ENCODE peak calls at places on chromosome 5, in ten cellular contexts. P, J, T, B, D, Q, N, F, M and O are unnamed samples. For H3K4me1, the result is how much of the 10 kb centered on the place peaks cover.

GRCh38 chr5:53429706-53430105 is 50.7 kb upstream of the FST start:
- DNase-seq in N (no peak), B (no peak), T (no peak), M (no peak), J (no peak), P (no peak), D (peak), Q (no peak), F (no peak), O (no peak)

GRCh38 chr5:147248584-147248983 is 13.8 kb downstream of the STK32A start:
- DNase-seq in J (no peak), B (no peak), T (no peak), P (no peak), D (no peak), F (no peak), N (no peak), Q (no peak), M (no peak), O (no peak)

GRCh38 chr5:62488531-62488930 is 76.0 kb downstream of the IPO11 start:
- DNase-seq in T (no peak), J (no peak), Q (no peak), B (no peak), D (no peak), F (no peak), N (no peak), P (no peak), M (no peak), O (no peak)

GRCh38 chr5:156259618-156260017 is 67.3 kb upstream of the SGCD start:
- DNase-seq in F (no peak), J (no peak), N (no peak), P (no peak), M (no peak), Q (no peak), T (no peak), B (no peak), D (no peak), O (no peak)

GRCh38 chr5:180222056-180222455 is 13.0 kb upstream of the RASGEF1C start:
- DNase-seq in M (no peak), D (no peak), B (no peak), N (no peak), F (no peak), J (no peak), P (no peak), Q (no peak), T (no peak), O (no peak)

GRCh38 chr5:181217805-181218065 is 5.3 kb upstream of the TRIM41 start:
- DNase-seq in P (peak), N (no peak), B (peak), Q (peak), J (no peak), T (no peak), M (no peak), D (no peak), F (peak), O (peak)

GRCh38 chr5:73322453-73323076 is 126.0 kb downstream of the FOXD1 start:
- DNase-seq in T (no peak), D (no peak), F (no peak), M (no peak), J (no peak), B (no peak), Q (no peak), N (no peak), P (no peak), O (no peak)

GRCh38 chr5:82467006-82467561 is 188.9 kb upstream of the RPS23 start:
- DNase-seq in P (no peak), B (no peak), N (no peak), Q (no peak), D (no peak), M (no peak), T (no peak), J (no peak), F (no peak), O (no peak)

GRCh38 chr5:61450170-61450815 is 118.2 kb downstream of the ZSWIM6 start:
- DNase-seq in F (no peak), D (peak), T (no peak), P (no peak), J (peak), N (peak), Q (no peak), B (no peak), M (no peak), O (no peak)

GRCh38 chr5:1038417-1039209 is 30.0 kb downstream of the NKD2 start:
- DNase-seq in T (peak), B (no peak), M (no peak), Q (no peak), F (no peak), N (no peak), D (no peak), J (peak), P (peak), O (no peak)

GRCh38 chr5:132871885-132872284 is 1.6 kb upstream of the LEAP2 start:
- DNase-seq in B (no peak), P (no peak), N (no peak), Q (no peak), T (no peak), D (no peak), F (no peak), J (no peak), M (no peak), O (no peak)

GRCh38 chr5:173884402-173885053 is 3.6 kb upstream of the CPEB4 start:
- DNase-seq in T (no peak), Q (peak), N (no peak), P (peak), J (no peak), F (peak), D (no peak), M (no peak), B (peak), O (peak)

GRCh38 chr5:38809388-38810359 is 36.1 kb upstream of the OSMR start:
- DNase-seq in D (peak), F (peak), Q (peak), M (peak), P (no peak), B (no peak), J (peak), N (peak), T (peak), O (peak)

GRCh38 chr5:118726891-118727290 is 261.5 kb downstream of the DTWD2 start:
- DNase-seq in D (no peak), Q (no peak), T (no peak), M (no peak), F (no peak), P (no peak), B (no peak), J (no peak), N (no peak), O (no peak)

GRCh38 chr5:52521236-52521635 is 266.5 kb upstream of the ITGA1 start:
- DNase-seq in F (no peak), J (no peak), T (no peak), M (no peak), B (no peak), P (no peak), D (no peak), Q (no peak), N (no peak), O (no peak)

GRCh38 chr5:59107692-59108091 is 524.8 kb downstream of the RAB3C start:
- DNase-seq in P (no peak), J (peak), Q (no peak), N (no peak), D (no peak), B (no peak), M (peak), T (no peak), F (no peak), O (no peak)

GRCh38 chr5:13278148-13278547 is 666.3 kb downstream of the DNAH5 start:
- DNase-seq in P (no peak), N (no peak), T (no peak), J (peak), Q (peak), M (no peak), D (no peak), F (no peak), B (no peak), O (no peak)

GRCh38 chr5:179906795-179907569 is 715 bp downstream of the TBC1D9B start:
- DNase-seq in P (no peak), B (peak), N (no peak), Q (peak), J (peak), F (peak), T (peak), D (no peak), M (peak), O (no peak)

GRCh38 chr5:72633041-72633445 is 125.8 kb upstream of the ZNF366 start:
- DNase-seq in B (no peak), M (no peak), J (no peak), T (no peak), D (no peak), P (no peak), N (no peak), Q (no peak), F (no peak), O (no peak)

GRCh38 chr5:55633574-55634203 is 78.4 kb downstream of the SLC38A9 start:
- DNase-seq in T (peak), F (no peak), M (peak), B (no peak), P (no peak), D (peak), Q (no peak), N (peak), J (no peak), O (no peak)

GRCh38 chr5:74957906-74958305 is 91.7 kb upstream of the FAM169A start:
- DNase-seq in F (no peak), B (no peak), Q (no peak), T (no peak), P (no peak), N (no peak), J (no peak), D (no peak), M (no peak), O (peak)

GRCh38 chr5:152542741-152543140 is 137.7 kb upstream of the NMUR2 start:
- DNase-seq in F (no peak), T (no peak), N (no peak), M (no peak), Q (no peak), P (no peak), J (peak), D (peak), B (no peak), O (peak)

GRCh38 chr5:99191181-99191775 is 262.5 kb upstream of the CHD1 start:
- DNase-seq in T (no peak), P (no peak), F (no peak), M (no peak), N (no peak), Q (no peak), D (peak), B (no peak), J (no peak), O (no peak)

GRCh38 chr5:45507174-45507573 is 189.0 kb downstream of the HCN1 start:
- DNase-seq in T (no peak), M (no peak), D (no peak), Q (no peak), P (no peak), J (peak), N (no peak), F (no peak), B (no peak), O (no peak)

GRCh38 chr5:109920736-109921135 is 231.0 kb downstream of the MAN2A1 start:
- DNase-seq in F (no peak), D (no peak), Q (no peak), P (no peak), T (no peak), M (no peak), J (no peak), B (no peak), N (no peak), O (no peak)

GRCh38 chr5:77898385-77898784 is 122.2 kb upstream of the TBCA start:
- DNase-seq in F (no peak), Q (no peak), P (no peak), D (no peak), T (no peak), M (no peak), J (no peak), B (no peak), N (no peak), O (no peak)

GRCh38 chr5:66554211-66554610 is 42.0 kb upstream of the MAST4 start:
- DNase-seq in P (no peak), B (no peak), J (no peak), F (peak), M (no peak), T (no peak), N (no peak), D (peak), Q (peak), O (no peak)

GRCh38 chr5:136212252-136212721 is 19.3 kb upstream of the SMIM32 start:
- DNase-seq in Q (peak), P (no peak), T (peak), D (peak), F (peak), J (peak), M (peak), N (peak), B (peak), O (peak)

GRCh38 chr5:160096178-160096577 is 23.1 kb downstream of the PWWP2A start:
- DNase-seq in D (no peak), F (no peak), M (no peak), J (no peak), N (no peak), B (no peak), Q (no peak), P (no peak), T (no peak), O (no peak)

GRCh38 chr5:160090059-160090458 is 29.2 kb downstream of the PWWP2A start:
- DNase-seq in P (no peak), J (no peak), N (no peak), B (no peak), F (no peak), T (no peak), M (no peak), Q (no peak), D (no peak), O (no peak)

GRCh38 chr5:160092960-160093701 is 26.1 kb downstream of the PWWP2A start:
- DNase-seq in P (no peak), M (no peak), D (no peak), N (no peak), J (no peak), F (no peak), Q (no peak), B (no peak), T (no peak), O (no peak)

GRCh38 chr5:160089549-160089948 is 29.7 kb downstream of the PWWP2A start:
- DNase-seq in Q (no peak), D (no peak), P (no peak), T (no peak), F (no peak), B (no peak), J (no peak), M (no peak), N (no peak), O (no peak)

GRCh38 chr5:160092519-160092918 is 26.7 kb downstream of the PWWP2A start:
- DNase-seq in M (no peak), B (no peak), D (no peak), T (no peak), Q (no peak), P (no peak), N (no peak), J (no peak), F (no peak), O (no peak)
- H3K4me1 ChIP-seq in M (under half), B (under half), D (under half), T (under half), Q (under half), P (under half), N (under half), J (under half), F (under half), O (under half)

GRCh38 chr5:159048298-159048697 is 51.4 kb downstream of the EBF1 start:
- DNase-seq in D (no peak), M (no peak), N (no peak), F (no peak), Q (no peak), J (no peak), B (no peak), P (no peak), T (no peak), O (no peak)
- H3K4me1 ChIP-seq in D (under half), M (under half), N (under half), F (under half), Q (half or more), J (under half), B (under half), P (under half), T (under half), O (under half)

DNA sequence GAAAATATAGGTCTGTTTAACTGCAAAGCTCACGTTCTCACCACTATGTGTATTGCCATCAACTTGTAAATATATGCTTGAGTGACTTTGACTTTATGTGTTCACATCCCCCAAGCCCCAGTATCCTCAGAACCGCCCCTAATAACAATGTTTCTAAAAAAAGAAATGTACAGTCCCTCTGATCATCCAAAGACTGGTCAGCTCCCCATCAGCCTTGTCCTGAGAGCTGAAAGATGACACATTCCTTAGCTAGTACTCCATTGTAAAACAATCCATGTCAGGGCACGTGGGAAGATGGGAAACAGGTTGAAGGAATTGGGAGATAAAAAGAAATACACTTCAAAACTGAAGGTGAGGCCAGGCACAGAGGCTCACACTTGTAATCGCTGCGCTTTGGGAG is 279.4 kb upstream of the WWC1 start:
- DNase-seq in B (no peak), T (no peak), N (no peak), Q (no peak), D (no peak), J (no peak), M (no peak), P (no peak), F (no peak), O (no peak)
- H3K4me1 ChIP-seq in B (under half), T (under half), N (under half), Q (under half), D (under half), J (under half), M (under half), P (under half), F (under half), O (under half)

GRCh38 chr5:113270081-113270480 is 164.7 kb downstream of the TSSK1B start:
- DNase-seq in M (no peak), P (no peak), F (no peak), J (no peak), Q (no peak), N (no peak), T (no peak), B (no peak), D (no peak), O (no peak)

GRCh38 chr5:113269023-113269997 is 165.5 kb downstream of the TSSK1B start:
- DNase-seq in N (no peak), P (no peak), M (no peak), Q (no peak), J (no peak), T (no peak), B (no peak), D (no peak), F (no peak), O (no peak)

GRCh38 chr5:113271753-113272454 is 162.9 kb downstream of the TSSK1B start:
- DNase-seq in M (no peak), B (no peak), T (no peak), P (no peak), N (no peak), F (no peak), J (no peak), D (peak), Q (no peak), O (no peak)

GRCh38 chr5:113268232-113268631 is 166.6 kb downstream of the TSSK1B start:
- DNase-seq in M (no peak), N (no peak), J (no peak), T (no peak), P (no peak), D (no peak), F (no peak), B (no peak), Q (no peak), O (no peak)

GRCh38 chr5:113271015-113271414 is 163.8 kb downstream of the TSSK1B start:
- DNase-seq in P (no peak), J (no peak), Q (no peak), B (no peak), M (no peak), F (no peak), N (no peak), T (no peak), D (peak), O (no peak)
- H3K4me1 ChIP-seq in P (under half), J (under half), Q (under half), B (under half), M (under half), F (under half), N (under half), T (under half), D (under half), O (under half)

GRCh38 chr5:80230269-80230992 is 25.4 kb downstream of the SERINC5 start:
- DNase-seq in J (no peak), M (no peak), B (no peak), D (no peak), F (no peak), T (no peak), P (no peak), Q (no peak), N (no peak), O (no peak)
- H3K4me1 ChIP-seq in J (under half), M (under half), B (half or more), D (under half), F (under half), T (under half), P (half or more), Q (half or more), N (under half), O (under half)

DNA sequence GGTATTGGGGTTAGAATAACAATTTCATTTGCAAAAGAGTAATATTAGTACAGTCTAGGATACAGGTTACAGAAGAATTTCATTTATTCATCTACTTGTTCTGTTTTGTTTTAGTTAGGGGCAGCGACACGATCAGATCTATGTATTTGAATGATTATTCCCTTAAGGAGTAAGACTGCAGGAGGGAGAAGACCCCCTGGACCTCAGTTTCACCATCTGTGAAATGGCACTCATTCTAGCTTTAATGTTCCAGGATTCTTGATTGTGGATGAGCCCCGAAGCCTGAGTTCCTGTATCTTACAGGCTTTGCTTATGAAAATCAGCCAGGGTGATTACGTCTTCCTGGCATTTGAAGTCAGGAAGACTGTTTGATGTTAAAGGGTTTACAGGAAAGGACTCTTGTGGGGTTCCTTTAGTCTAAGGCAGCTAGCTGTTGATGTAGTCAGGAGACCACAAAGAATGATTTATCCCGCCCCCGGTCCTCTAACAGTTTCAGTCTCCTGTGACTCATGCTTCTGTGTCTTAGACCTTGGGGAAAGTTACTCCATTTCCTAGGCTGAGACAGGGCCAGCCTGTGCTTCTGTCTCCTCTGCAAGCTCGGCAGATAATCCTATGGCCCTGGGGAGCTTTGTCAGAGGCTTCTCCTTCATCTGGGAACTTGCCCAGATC is 11.5 kb downstream of the SMIM3 start:
- DNase-seq in F (no peak), J (peak), P (peak), B (peak), M (peak), D (peak), T (no peak), Q (no peak), N (peak), O (no peak)
- H3K4me1 ChIP-seq in F (under half), J (under half), P (under half), B (under half), M (under half), D (under half), T (under half), Q (under half), N (half or more), O (under half)

GRCh38 chr5:42811591-42812392 is at the start of gene SELENOP:
- DNase-seq in Q (no peak), P (no peak), B (no peak), D (no peak), N (peak), F (no peak), M (peak), T (peak), J (no peak), O (peak)
- H3K4me1 ChIP-seq in Q (under half), P (under half), B (under half), D (under half), N (under half), F (under half), M (under half), T (under half), J (under half), O (under half)

GRCh38 chr5:113204525-113205161 is 228.0 kb downstream of the DCP2 start:
- DNase-seq in D (peak), Q (no peak), N (no peak), P (no peak), J (no peak), F (no peak), M (peak), B (no peak), T (no peak), O (no peak)
- H3K4me1 ChIP-seq in D (under half), Q (under half), N (half or more), P (under half), J (under half), F (under half), M (under half), B (under half), T (under half), O (under half)

GRCh38 chr5:157543825-157544622 is 31.6 kb downstream of the ADAM19 start:
- DNase-seq in B (no peak), J (no peak), T (no peak), N (no peak), Q (no peak), P (no peak), F (no peak), D (peak), M (no peak), O (no peak)
- H3K4me1 ChIP-seq in B (under half), J (under half), T (under half), N (under half), Q (under half), P (half or more), F (half or more), D (half or more), M (under half), O (half or more)

DNA sequence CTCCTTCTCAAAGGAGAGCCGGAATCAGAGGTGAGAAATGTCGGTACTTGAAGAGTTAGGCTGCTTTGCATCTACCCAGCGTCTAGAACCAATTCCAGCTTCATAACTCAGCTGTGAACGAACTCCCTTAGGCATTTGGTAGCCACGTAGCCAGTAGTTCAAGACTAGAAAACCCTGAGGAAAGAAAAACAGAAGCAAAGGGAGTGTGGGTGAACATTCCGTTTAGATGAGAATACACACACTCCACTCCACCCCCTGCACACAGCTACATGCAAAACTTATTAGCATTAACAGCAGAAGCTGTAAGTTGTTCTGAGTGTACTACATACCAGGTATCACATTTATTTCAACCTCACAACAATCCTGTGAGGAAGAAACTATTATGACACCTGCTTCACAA is 78.3 kb downstream of the SMIM23 start:
- DNase-seq in N (no peak), M (no peak), T (no peak), J (no peak), B (no peak), F (no peak), D (peak), P (no peak), Q (no peak), O (no peak)
- H3K4me1 ChIP-seq in N (under half), M (under half), T (under half), J (under half), B (under half), F (under half), D (under half), P (under half), Q (under half), O (under half)